ENCODE peak calls at places on chromosomes 5 and 9, in four cellular contexts. U is HepG2, G is Panc1, A is HCT116. N is an unnamed sample.

GRCh38 chr9:2018764-2019548 is 3.8 kb downstream of the SMARCA2 start:
- DNase-seq in U (no peak), G (no peak), A (no peak), N (no peak)

GRCh38 chr5:69285448-69286116 is 47.0 kb downstream of the CCDC125 start:
- DNase-seq in U (no peak), G (no peak), A (no peak), N (no peak)

GRCh38 chr9:135330685-135331590 is 148.6 kb upstream of the PPP1R26 start:
- DNase-seq in U (no peak), G (no peak), A (no peak), N (no peak)

GRCh38 chr9:134136117-134136996 is 475 bp downstream of the WDR5 start:
- DNase-seq in U (no peak), G (no peak), A (no peak), N (peak)

GRCh38 chr9:20989923-20990341 is 41.5 kb downstream of the HACD4 start:
- DNase-seq in U (no peak), G (no peak), A (no peak), N (no peak)

GRCh38 chr5:173198049-173198448 is 37.0 kb downstream of the NKX2-5 start:
- DNase-seq in U (no peak), G (no peak), A (no peak), N (no peak)

GRCh38 chr5:93404246-93404645 is 176.8 kb downstream of the NR2F1-AS1 start:
- DNase-seq in U (no peak), G (no peak), A (no peak), N (no peak)

GRCh38 chr9:93577940-93578682 is 1.7 kb downstream of the PHF2 start:
- DNase-seq in U (no peak), G (no peak), A (no peak), N (no peak)

GRCh38 chr9:113990975-113991471 is 87.1 kb downstream of the AMBP start:
- DNase-seq in U (no peak), G (no peak), A (no peak), N (no peak)

GRCh38 chr5:2007906-2008437 is 125.2 kb upstream of the IRX4 start:
- DNase-seq in U (no peak), G (no peak), A (no peak), N (no peak)

GRCh38 chr5:104400941-104401340 is 838.4 kb upstream of the NUDT12 start:
- DNase-seq in U (no peak), G (no peak), A (no peak), N (no peak)

GRCh38 chr5:35230043-35230611 is at the start of gene PRLR:
- DNase-seq in U (peak), G (no peak), A (no peak), N (no peak)

GRCh38 chr5:34977934-34978616 is 48.7 kb downstream of the DNAJC21 start:
- DNase-seq in U (no peak), G (no peak), A (no peak), N (no peak)

GRCh38 chr9:93058357-93059096 is at the start of gene SUSD3:
- DNase-seq in U (peak), G (no peak), A (peak), N (peak)

GRCh38 chr9:93391898-93392297 is 59.6 kb upstream of the FAM120A start:
- DNase-seq in U (no peak), G (no peak), A (no peak), N (no peak)

GRCh38 chr9:136826703-136827582 is 15.3 kb upstream of the AJM1 start:
- DNase-seq in U (no peak), G (no peak), A (no peak), N (no peak)

GRCh38 chr5:33649801-33650482 is 209.2 kb downstream of the TARS1 start:
- DNase-seq in U (no peak), G (no peak), A (no peak), N (no peak)

GRCh38 chr5:119267958-119268386 is 87.8 kb upstream of the TNFAIP8 start:
- DNase-seq in U (peak), G (peak), A (peak), N (peak)

GRCh38 chr5:171806976-171807823 is 21.6 kb downstream of the SMIM23 start:
- DNase-seq in U (no peak), G (no peak), A (no peak), N (no peak)

GRCh38 chr9:133916159-133916541 is 76.0 kb downstream of the VAV2 start:
- DNase-seq in U (no peak), G (no peak), A (no peak), N (no peak)

GRCh38 chr5:156148307-156148706 is 178.7 kb upstream of the SGCD start:
- DNase-seq in U (no peak), G (no peak), A (no peak), N (no peak)

GRCh38 chr9:135789838-135790291 is 87.9 kb downstream of the KCNT1 start:
- DNase-seq in U (no peak), G (no peak), A (no peak), N (no peak)

GRCh38 chr5:151026088-151026487 is 5.7 kb downstream of the GPX3 start:
- DNase-seq in U (no peak), G (no peak), A (no peak), N (no peak)

GRCh38 chr5:113343343-113343742 is 91.4 kb downstream of the TSSK1B start:
- DNase-seq in U (no peak), G (no peak), A (no peak), N (no peak)

GRCh38 chr9:125755340-125755739 is 8.2 kb downstream of the PBX3 start:
- DNase-seq in U (no peak), G (no peak), A (no peak), N (no peak)

GRCh38 chr5:170302729-170303501 is 5.3 kb upstream of the LCP2 start:
- DNase-seq in U (no peak), G (no peak), A (no peak), N (peak)

GRCh38 chr5:128426090-128426534 is 111.9 kb downstream of the FBN2 start:
- DNase-seq in U (no peak), G (no peak), A (no peak), N (no peak)

DNA sequence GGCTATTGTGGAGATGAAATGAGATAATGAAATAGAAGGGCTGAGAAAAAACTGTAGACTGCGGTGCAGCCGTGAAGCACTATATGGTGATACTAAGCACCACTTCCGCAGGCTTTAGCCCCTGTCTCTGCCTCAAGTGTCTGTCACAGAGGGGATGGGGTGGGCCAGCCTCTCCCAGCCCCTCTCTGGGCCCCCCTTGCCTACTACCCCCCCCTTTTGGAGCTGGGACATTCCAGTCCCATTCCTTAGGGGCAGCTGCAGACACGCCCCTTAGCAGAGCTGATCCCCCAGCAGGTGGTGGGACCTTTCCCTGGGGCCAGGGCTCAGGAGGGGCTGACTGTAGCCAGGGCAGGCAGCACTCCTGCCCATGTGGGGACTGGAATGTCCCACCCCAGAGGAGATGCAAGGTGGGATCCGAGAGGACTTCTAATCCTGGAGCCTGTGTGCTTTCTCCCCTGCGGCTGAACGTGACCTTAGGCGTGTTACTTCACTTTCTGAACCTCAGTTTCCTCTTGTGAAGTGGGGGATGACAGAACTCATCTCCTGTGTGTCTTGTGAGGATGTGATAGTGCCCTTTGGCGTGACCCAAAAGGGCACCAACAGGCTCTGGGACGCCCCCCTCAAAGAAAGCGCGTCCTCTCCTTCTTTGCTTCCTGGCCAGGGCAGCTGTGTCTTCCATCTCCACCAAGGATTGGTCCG is 2.0 kb downstream of the N4BP3 start:
- DNase-seq in U (no peak), G (no peak), A (no peak), N (no peak)
- TF ChIP-seq TCF7L2 in U (no peak), G (no peak), A (no peak), N (no peak)

GRCh38 chr9:100269656-100270055 is 83.1 kb downstream of the TEX10 start:
- DNase-seq in U (no peak), G (no peak), A (no peak), N (no peak)

GRCh38 chr9:100268271-100268670 is 84.5 kb downstream of the TEX10 start:
- DNase-seq in U (no peak), G (no peak), A (no peak), N (no peak)

GRCh38 chr9:100267211-100267610 is 85.5 kb downstream of the TEX10 start:
- DNase-seq in U (peak), G (no peak), A (no peak), N (no peak)
- TF ChIP-seq TCF7L2 in U (no peak), G (no peak), A (no peak), N (no peak)

GRCh38 chr9:14618851-14619250 is 74.4 kb downstream of the ZDHHC21 start:
- DNase-seq in U (no peak), G (no peak), A (no peak), N (no peak)

GRCh38 chr9:14616188-14616982 is 76.8 kb downstream of the ZDHHC21 start:
- DNase-seq in U (peak), G (peak), A (peak), N (no peak)
- TF ChIP-seq TCF7L2 in U (no peak), G (no peak), A (no peak), N (no peak)

GRCh38 chr5:135609981-135610380 is 31.2 kb upstream of the CXCL14 start:
- DNase-seq in U (no peak), G (no peak), A (no peak), N (no peak)
- TF ChIP-seq TCF7L2 in U (no peak), G (no peak), A (no peak), N (no peak)

GRCh38 chr5:136750507-136750906 is 385.2 kb upstream of the TRPC7 start:
- DNase-seq in U (no peak), G (no peak), A (no peak), N (no peak)

GRCh38 chr5:136749016-136749415 is 383.7 kb upstream of the TRPC7 start:
- DNase-seq in U (no peak), G (no peak), A (no peak), N (no peak)

DNA sequence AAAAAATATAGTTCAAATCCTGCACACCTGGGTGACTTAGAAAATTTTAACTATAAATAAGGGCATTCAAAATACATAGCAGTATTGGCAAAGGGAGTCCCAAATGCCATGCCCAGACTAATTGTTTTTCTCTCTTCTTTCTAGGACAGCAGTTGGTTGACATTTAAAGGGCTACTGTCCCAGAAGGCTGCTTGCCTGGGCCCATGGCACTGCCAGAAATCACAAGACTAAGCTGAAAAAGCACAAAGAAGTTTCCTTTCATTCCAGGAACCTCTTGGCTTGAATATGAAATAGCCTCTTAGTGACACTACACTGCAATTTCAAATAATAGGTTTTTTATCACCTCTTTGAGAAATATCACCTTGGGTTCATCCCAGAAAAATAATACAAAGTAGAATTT is 388.9 kb upstream of the TRPC7 start:
- DNase-seq in U (no peak), G (no peak), A (no peak), N (no peak)
- TF ChIP-seq TCF7L2 in U (no peak), G (no peak), A (no peak), N (no peak)

GRCh38 chr5:11139471-11139870 is 378.4 kb upstream of the DAP start:
- DNase-seq in U (no peak), G (no peak), A (no peak), N (no peak)
- TF ChIP-seq TCF7L2 in U (no peak), G (no peak), A (no peak), N (no peak)